ENCODE peak calls at places on chromosomes 3 and 15, in seven cellular contexts. T, F, Q, B, V, Y and O are unnamed samples.

GRCh38 chr3:154023148-154023547 is 98.0 kb upstream of the ARHGEF26 start:
- DNase-seq in T (no peak), F (no peak), Q (no peak), B (no peak), V (no peak), Y (no peak), O (no peak)

GRCh38 chr3:3632439-3632838 is 166.8 kb upstream of the LRRN1 start:
- DNase-seq in T (no peak), F (no peak), Q (no peak), B (no peak), V (no peak), Y (no peak), O (no peak)

GRCh38 chr15:74333662-74334061 is 33.8 kb downstream of the CYP11A1 start:
- DNase-seq in T (no peak), F (no peak), Q (no peak), B (no peak), V (no peak), Y (no peak), O (no peak)

GRCh38 chr3:71673486-71673885 is 51.7 kb downstream of the EIF4E3 start:
- DNase-seq in T (no peak), F (no peak), Q (no peak), B (no peak), V (no peak), Y (no peak), O (no peak)

GRCh38 chr3:165638066-165638465 is 199.2 kb downstream of the BCHE start:
- DNase-seq in T (no peak), F (no peak), Q (no peak), B (no peak), V (no peak), Y (no peak), O (no peak)

GRCh38 chr3:84738101-84738500 is 220.7 kb upstream of the CADM2 start:
- DNase-seq in T (no peak), F (no peak), Q (no peak), B (no peak), V (no peak), Y (no peak), O (no peak)

GRCh38 chr3:9398715-9399708 is 1.6 kb downstream of the SETD5 start:
- DNase-seq in T (no peak), F (peak), Q (no peak), B (no peak), V (peak), Y (no peak), O (peak)

GRCh38 chr15:80461370-80462060 is 57.3 kb downstream of the ARNT2 start:
- DNase-seq in T (no peak), F (no peak), Q (no peak), B (no peak), V (no peak), Y (no peak), O (no peak)

GRCh38 chr15:88700716-88701115 is 61.9 kb downstream of the ISG20 start:
- DNase-seq in T (no peak), F (no peak), Q (no peak), B (no peak), V (no peak), Y (no peak), O (no peak)

GRCh38 chr3:16072420-16073110 is 101.9 kb upstream of the GALNT15 start:
- DNase-seq in T (no peak), F (no peak), Q (no peak), B (no peak), V (no peak), Y (no peak), O (no peak)

GRCh38 chr3:17632401-17633100 is 109.9 kb downstream of the TBC1D5 start:
- DNase-seq in T (no peak), F (no peak), Q (no peak), B (peak), V (no peak), Y (peak), O (no peak)

GRCh38 chr3:172087827-172088580 is 48.6 kb downstream of the FNDC3B start:
- DNase-seq in T (no peak), F (no peak), Q (no peak), B (no peak), V (no peak), Y (no peak), O (no peak)

GRCh38 chr3:188196232-188196990 is 42.5 kb downstream of the LPP start:
- DNase-seq in T (no peak), F (no peak), Q (no peak), B (no peak), V (no peak), Y (no peak), O (no peak)

GRCh38 chr15:73403171-73403570 is 34.4 kb upstream of the HCN4 start:
- DNase-seq in T (no peak), F (no peak), Q (no peak), B (no peak), V (no peak), Y (no peak), O (no peak)

GRCh38 chr3:58059349-58060321 is 51.4 kb downstream of the FLNB start:
- DNase-seq in T (no peak), F (no peak), Q (peak), B (peak), V (no peak), Y (no peak), O (no peak)

GRCh38 chr3:57274845-57275244 is 17.6 kb downstream of the ASB14 start:
- DNase-seq in T (no peak), F (no peak), Q (no peak), B (no peak), V (no peak), Y (no peak), O (no peak)

GRCh38 chr3:58874795-58875194 is 175.0 kb downstream of the CFAP20DC start:
- DNase-seq in T (no peak), F (no peak), Q (no peak), B (no peak), V (no peak), Y (no peak), O (no peak)

GRCh38 chr3:81152156-81152555 is 609.3 kb downstream of the GBE1 start:
- DNase-seq in T (no peak), F (no peak), Q (no peak), B (no peak), V (no peak), Y (no peak), O (no peak)

GRCh38 chr15:73349191-73349590 is 19.6 kb downstream of the HCN4 start:
- DNase-seq in T (no peak), F (no peak), Q (no peak), B (no peak), V (no peak), Y (no peak), O (no peak)

GRCh38 chr3:173045770-173046382 is 95.2 kb downstream of the SPATA16 start:
- DNase-seq in T (no peak), F (no peak), Q (no peak), B (no peak), V (no peak), Y (no peak), O (no peak)

GRCh38 chr3:150150633-150151032 is 179.9 kb upstream of the PFN2 start:
- DNase-seq in T (no peak), F (no peak), Q (no peak), B (no peak), V (no peak), Y (no peak), O (no peak)

GRCh38 chr15:85889956-85890619 is 95.4 kb upstream of the KLHL25 start:
- DNase-seq in T (no peak), F (no peak), Q (no peak), B (no peak), V (no peak), Y (no peak), O (no peak)

GRCh38 chr3:155001289-155002007 is 78.7 kb upstream of the MME start:
- DNase-seq in T (no peak), F (no peak), Q (no peak), B (no peak), V (no peak), Y (no peak), O (no peak)

GRCh38 chr3:28973621-28974020 is 307.2 kb upstream of the RBMS3 start:
- DNase-seq in T (no peak), F (no peak), Q (no peak), B (no peak), V (no peak), Y (no peak), O (no peak)